ENCODE peak calls at places on chromosomes 16 and 17, in seven cellular contexts. One of them, this sample, is unnamed. For H3K4me1 and H3K9me3, the result is how much of the 10 kb centered on the place peaks cover.

GRCh38 chr17:77585142-77585860 is 373.2 kb upstream of the TNRC6C start:
- DNase-seq in neural progenitor cell: no peak
- DNase-seq in A549: no peak
- DNase-seq in cardiac muscle cell: no peak
- DNase-seq in pancreas: no peak
- DNase-seq in lower lobe of right lung: no peak
- DNase-seq in transverse colon: no peak
- DNase-seq in this sample: no peak

GRCh38 chr16:1458977-1459341 is 14.6 kb upstream of the CCDC154 start:
- DNase-seq in transverse colon: no peak
- DNase-seq in A549: no peak
- DNase-seq in neural progenitor cell: no peak
- DNase-seq in lower lobe of right lung: no peak
- DNase-seq in cardiac muscle cell: no peak
- DNase-seq in pancreas: no peak
- DNase-seq in this sample: no peak

GRCh38 chr17:77375917-77376651 is 235.3 kb downstream of the SEC14L1 start:
- DNase-seq in transverse colon: peak
- DNase-seq in pancreas: no peak
- DNase-seq in A549: no peak
- DNase-seq in neural progenitor cell: peak
- DNase-seq in cardiac muscle cell: peak
- DNase-seq in lower lobe of right lung: no peak
- DNase-seq in this sample: no peak

GRCh38 chr17:4074831-4075495 is 67.9 kb downstream of the ZZEF1 start:
- DNase-seq in cardiac muscle cell: peak
- DNase-seq in lower lobe of right lung: no peak
- DNase-seq in neural progenitor cell: peak
- DNase-seq in transverse colon: no peak
- DNase-seq in A549: peak
- DNase-seq in pancreas: peak
- DNase-seq in this sample: no peak

GRCh38 chr16:60642956-60643355 is 1393.3 kb downstream of the CDH8 start:
- DNase-seq in cardiac muscle cell: no peak
- DNase-seq in neural progenitor cell: no peak
- DNase-seq in transverse colon: no peak
- DNase-seq in lower lobe of right lung: no peak
- DNase-seq in pancreas: no peak
- DNase-seq in A549: no peak
- DNase-seq in this sample: no peak

GRCh38 chr16:21950782-21951521 is 2.2 kb upstream of the UQCRC2 start:
- DNase-seq in neural progenitor cell: peak
- DNase-seq in pancreas: no peak
- DNase-seq in transverse colon: no peak
- DNase-seq in cardiac muscle cell: peak
- DNase-seq in A549: peak
- DNase-seq in lower lobe of right lung: no peak
- DNase-seq in this sample: no peak

GRCh38 chr16:56641166-56641565 is 2.7 kb downstream of the MT1A start:
- DNase-seq in cardiac muscle cell: no peak
- DNase-seq in transverse colon: no peak
- DNase-seq in pancreas: no peak
- DNase-seq in A549: no peak
- DNase-seq in lower lobe of right lung: no peak
- DNase-seq in neural progenitor cell: no peak
- DNase-seq in this sample: no peak

GRCh38 chr17:64504769-64505319 is 1.2 kb downstream of the DDX5 start:
- DNase-seq in A549: no peak
- DNase-seq in transverse colon: no peak
- DNase-seq in lower lobe of right lung: no peak
- DNase-seq in pancreas: no peak
- DNase-seq in cardiac muscle cell: no peak
- DNase-seq in neural progenitor cell: no peak
- DNase-seq in this sample: no peak

GRCh38 chr16:11914759-11915643 is 755 bp downstream of the GSPT1 start:
- DNase-seq in lower lobe of right lung: peak
- DNase-seq in neural progenitor cell: peak
- DNase-seq in transverse colon: peak
- DNase-seq in cardiac muscle cell: peak
- DNase-seq in pancreas: peak
- DNase-seq in A549: no peak
- DNase-seq in this sample: peak

GRCh38 chr17:71338396-71338795 is 782.4 kb upstream of the SOX9 start:
- DNase-seq in transverse colon: no peak
- DNase-seq in pancreas: no peak
- DNase-seq in cardiac muscle cell: no peak
- DNase-seq in A549: peak
- DNase-seq in neural progenitor cell: no peak
- DNase-seq in lower lobe of right lung: no peak
- DNase-seq in this sample: no peak

GRCh38 chr17:37571674-37572073 is 37.5 kb downstream of the SYNRG start:
- DNase-seq in A549: no peak
- DNase-seq in neural progenitor cell: no peak
- DNase-seq in cardiac muscle cell: no peak
- DNase-seq in pancreas: no peak
- DNase-seq in transverse colon: no peak
- DNase-seq in lower lobe of right lung: no peak
- DNase-seq in this sample: no peak

GRCh38 chr16:50509521-50510341 is 38.5 kb upstream of the NKD1 start:
- DNase-seq in A549: no peak
- DNase-seq in neural progenitor cell: peak
- DNase-seq in pancreas: no peak
- DNase-seq in cardiac muscle cell: peak
- DNase-seq in transverse colon: peak
- DNase-seq in lower lobe of right lung: no peak
- DNase-seq in this sample: no peak

GRCh38 chr17:56217921-56218320 is 64.6 kb downstream of the ANKFN1 start:
- DNase-seq in transverse colon: no peak
- DNase-seq in pancreas: no peak
- DNase-seq in neural progenitor cell: no peak
- DNase-seq in A549: no peak
- DNase-seq in lower lobe of right lung: no peak
- DNase-seq in cardiac muscle cell: no peak
- DNase-seq in this sample: no peak

GRCh38 chr16:1601489-1601888 is 10.4 kb downstream of the IFT140 start:
- DNase-seq in A549: no peak
- DNase-seq in lower lobe of right lung: no peak
- DNase-seq in neural progenitor cell: no peak
- DNase-seq in pancreas: no peak
- DNase-seq in cardiac muscle cell: no peak
- DNase-seq in transverse colon: no peak
- DNase-seq in this sample: no peak

GRCh38 chr17:11628831-11629230 is 30.6 kb downstream of the DNAH9 start:
- DNase-seq in lower lobe of right lung: no peak
- DNase-seq in cardiac muscle cell: no peak
- DNase-seq in neural progenitor cell: no peak
- DNase-seq in A549: no peak
- DNase-seq in transverse colon: no peak
- DNase-seq in pancreas: no peak
- DNase-seq in this sample: no peak

GRCh38 chr16:7315813-7316212 is 16.8 kb upstream of the RBFOX1 start:
- DNase-seq in A549: no peak
- DNase-seq in pancreas: no peak
- DNase-seq in lower lobe of right lung: no peak
- DNase-seq in neural progenitor cell: no peak
- DNase-seq in cardiac muscle cell: no peak
- DNase-seq in transverse colon: no peak
- DNase-seq in this sample: no peak

GRCh38 chr16:7318661-7319060 is 14.0 kb upstream of the RBFOX1 start:
- DNase-seq in pancreas: no peak
- DNase-seq in transverse colon: no peak
- DNase-seq in lower lobe of right lung: no peak
- DNase-seq in neural progenitor cell: no peak
- DNase-seq in A549: no peak
- DNase-seq in cardiac muscle cell: no peak
- DNase-seq in this sample: no peak

GRCh38 chr16:7319514-7319913 is 13.1 kb upstream of the RBFOX1 start:
- DNase-seq in pancreas: no peak
- DNase-seq in cardiac muscle cell: no peak
- DNase-seq in transverse colon: no peak
- DNase-seq in A549: no peak
- DNase-seq in neural progenitor cell: no peak
- DNase-seq in lower lobe of right lung: no peak
- DNase-seq in this sample: no peak

GRCh38 chr16:7316266-7316888 is 16.3 kb upstream of the RBFOX1 start:
- DNase-seq in transverse colon: no peak
- DNase-seq in lower lobe of right lung: no peak
- DNase-seq in cardiac muscle cell: no peak
- DNase-seq in pancreas: no peak
- DNase-seq in neural progenitor cell: no peak
- DNase-seq in A549: no peak
- DNase-seq in this sample: no peak

GRCh38 chr16:7317982-7318381 is 14.7 kb upstream of the RBFOX1 start:
- DNase-seq in lower lobe of right lung: no peak
- DNase-seq in neural progenitor cell: no peak
- DNase-seq in pancreas: no peak
- DNase-seq in transverse colon: no peak
- DNase-seq in cardiac muscle cell: no peak
- DNase-seq in A549: no peak
- DNase-seq in this sample: no peak
- H3K4me1 ChIP-seq in lower lobe of right lung: under half
- H3K4me1 ChIP-seq in neural progenitor cell: under half
- H3K4me1 ChIP-seq in pancreas: under half
- H3K4me1 ChIP-seq in transverse colon: under half
- H3K4me1 ChIP-seq in cardiac muscle cell: under half
- H3K4me1 ChIP-seq in A549: under half
- H3K4me1 ChIP-seq in this sample: under half

GRCh38 chr17:9768381-9768934 is 22.9 kb downstream of the DHRS7C start:
- DNase-seq in lower lobe of right lung: no peak
- DNase-seq in A549: peak
- DNase-seq in cardiac muscle cell: peak
- DNase-seq in pancreas: no peak
- DNase-seq in neural progenitor cell: peak
- DNase-seq in transverse colon: no peak
- DNase-seq in this sample: no peak

GRCh38 chr17:9771465-9771864 is 19.9 kb downstream of the DHRS7C start:
- DNase-seq in transverse colon: no peak
- DNase-seq in A549: no peak
- DNase-seq in neural progenitor cell: no peak
- DNase-seq in cardiac muscle cell: no peak
- DNase-seq in pancreas: no peak
- DNase-seq in lower lobe of right lung: no peak
- DNase-seq in this sample: no peak

GRCh38 chr17:9769036-9769695 is 22.2 kb downstream of the DHRS7C start:
- DNase-seq in cardiac muscle cell: no peak
- DNase-seq in neural progenitor cell: no peak
- DNase-seq in A549: no peak
- DNase-seq in transverse colon: no peak
- DNase-seq in lower lobe of right lung: no peak
- DNase-seq in pancreas: no peak
- DNase-seq in this sample: no peak

GRCh38 chr17:9767432-9767991 is 23.9 kb downstream of the DHRS7C start:
- DNase-seq in neural progenitor cell: no peak
- DNase-seq in lower lobe of right lung: no peak
- DNase-seq in transverse colon: no peak
- DNase-seq in A549: no peak
- DNase-seq in cardiac muscle cell: no peak
- DNase-seq in pancreas: no peak
- DNase-seq in this sample: no peak

GRCh38 chr17:9772658-9773057 is 18.7 kb downstream of the DHRS7C start:
- DNase-seq in transverse colon: no peak
- DNase-seq in pancreas: no peak
- DNase-seq in A549: no peak
- DNase-seq in cardiac muscle cell: no peak
- DNase-seq in neural progenitor cell: no peak
- DNase-seq in lower lobe of right lung: no peak
- DNase-seq in this sample: no peak
- H3K9me3 ChIP-seq in transverse colon: under half
- H3K9me3 ChIP-seq in pancreas: under half
- H3K9me3 ChIP-seq in A549: under half
- H3K9me3 ChIP-seq in cardiac muscle cell: under half
- H3K9me3 ChIP-seq in neural progenitor cell: under half
- H3K9me3 ChIP-seq in lower lobe of right lung: under half
- H3K9me3 ChIP-seq in this sample: under half

GRCh38 chr16:2976201-2976600 is 4.0 kb downstream of the PKMYT1 start:
- DNase-seq in lower lobe of right lung: no peak
- DNase-seq in cardiac muscle cell: no peak
- DNase-seq in neural progenitor cell: no peak
- DNase-seq in A549: no peak
- DNase-seq in pancreas: no peak
- DNase-seq in transverse colon: no peak
- DNase-seq in this sample: no peak

GRCh38 chr16:2973605-2974318 is 4.6 kb downstream of the PAQR4 start:
- DNase-seq in transverse colon: no peak
- DNase-seq in neural progenitor cell: no peak
- DNase-seq in lower lobe of right lung: no peak
- DNase-seq in A549: no peak
- DNase-seq in cardiac muscle cell: no peak
- DNase-seq in pancreas: no peak
- DNase-seq in this sample: no peak

GRCh38 chr16:2974319-2975056 is 5.3 kb downstream of the PAQR4 start:
- DNase-seq in neural progenitor cell: no peak
- DNase-seq in lower lobe of right lung: no peak
- DNase-seq in pancreas: no peak
- DNase-seq in transverse colon: no peak
- DNase-seq in A549: no peak
- DNase-seq in cardiac muscle cell: no peak
- DNase-seq in this sample: no peak

GRCh38 chr16:2976673-2977072 is 3.6 kb downstream of the PKMYT1 start:
- DNase-seq in transverse colon: no peak
- DNase-seq in lower lobe of right lung: no peak
- DNase-seq in cardiac muscle cell: no peak
- DNase-seq in neural progenitor cell: no peak
- DNase-seq in pancreas: no peak
- DNase-seq in A549: no peak
- DNase-seq in this sample: no peak

DNA sequence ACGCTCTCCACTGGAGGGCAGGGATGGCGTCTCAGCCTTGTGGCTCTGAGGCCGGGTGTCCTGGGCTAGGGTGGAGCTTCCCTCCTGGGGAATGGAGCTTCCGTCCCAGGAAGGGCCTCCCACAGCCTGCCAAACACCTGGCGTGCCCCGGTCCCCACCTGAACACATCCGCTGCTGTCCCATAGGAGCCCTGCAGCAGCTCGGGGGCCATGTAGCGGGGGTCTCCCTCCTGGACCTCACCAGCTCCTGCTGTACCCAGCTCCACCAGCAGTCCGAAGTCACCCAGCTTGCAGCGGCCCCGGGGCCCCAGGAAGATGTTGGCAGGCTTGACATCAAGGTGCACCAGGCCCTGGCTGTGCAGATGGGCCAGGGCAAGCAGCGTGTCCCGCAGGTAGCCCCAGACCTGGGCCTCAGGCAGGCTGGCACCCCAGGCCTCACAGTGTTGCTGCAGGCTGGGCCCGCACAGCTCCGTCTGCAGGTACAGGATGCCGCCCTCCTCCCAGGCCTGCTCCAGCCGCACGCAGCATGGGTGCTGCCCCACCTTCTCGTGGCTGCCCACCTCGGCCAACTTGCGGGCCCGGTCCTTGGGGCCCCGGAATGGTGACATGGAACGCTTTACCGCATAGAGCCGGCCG is 5.0 kb downstream of the PKMYT1 start:
- DNase-seq in transverse colon: no peak
- DNase-seq in A549: no peak
- DNase-seq in cardiac muscle cell: no peak
- DNase-seq in pancreas: no peak
- DNase-seq in neural progenitor cell: no peak
- DNase-seq in lower lobe of right lung: no peak
- DNase-seq in this sample: no peak
- H3K4me1 ChIP-seq in transverse colon: under half
- H3K4me1 ChIP-seq in A549: under half
- H3K4me1 ChIP-seq in cardiac muscle cell: under half
- H3K4me1 ChIP-seq in pancreas: under half
- H3K4me1 ChIP-seq in neural progenitor cell: under half
- H3K4me1 ChIP-seq in lower lobe of right lung: under half
- H3K4me1 ChIP-seq in this sample: under half

GRCh38 chr16:35792516-35793285 is 2333.3 kb downstream of the TP53TG3F start:
- DNase-seq in A549: no peak
- DNase-seq in transverse colon: no peak
- DNase-seq in neural progenitor cell: no peak
- DNase-seq in cardiac muscle cell: no peak
- DNase-seq in lower lobe of right lung: no peak
- DNase-seq in pancreas: no peak
- DNase-seq in this sample: peak
- H3K9me3 ChIP-seq in A549: under half
- H3K9me3 ChIP-seq in transverse colon: under half
- H3K9me3 ChIP-seq in neural progenitor cell: under half
- H3K9me3 ChIP-seq in cardiac muscle cell: under half
- H3K9me3 ChIP-seq in lower lobe of right lung: under half
- H3K9me3 ChIP-seq in pancreas: under half
- H3K9me3 ChIP-seq in this sample: under half

This sample was measured in upper lobe of right lung.